ENCODE peak calls at places on chromosomes 13 and 19, in six cellular contexts. E is tibial nerve, W is ELF-1, U is choroid plexus epithelial cell, J is Right ventricle myocardium superior, N is foreskin fibroblast. H is an unnamed sample.

GRCh38 chr19:4908311-4908710 is 990 bp upstream of the UHRF1 start:
- DNase-seq in E (no peak), W (peak), U (no peak), J (no peak), N (no peak), H (no peak)

GRCh38 chr19:48926909-48927308 is 6.6 kb upstream of the DHDH start:
- DNase-seq in E (peak), W (no peak), U (peak), J (no peak), N (peak), H (no peak)

GRCh38 chr13:50393641-50394040 is 378.4 kb downstream of the KCNRG start:
- DNase-seq in E (no peak), W (peak), U (peak), J (no peak), N (peak), H (no peak)

GRCh38 chr19:1672038-1672768 is 19.8 kb upstream of the TCF3 start:
- DNase-seq in E (no peak), W (peak), U (peak), J (peak), N (peak), H (peak)

GRCh38 chr13:93398167-93398566 is 171.6 kb downstream of the GPC6 start:
- DNase-seq in E (no peak), W (no peak), U (peak), J (no peak), N (peak), H (no peak)

GRCh38 chr19:52981329-52981728 is 18.6 kb upstream of the ZNF816 start:
- DNase-seq in E (no peak), W (no peak), U (no peak), J (no peak), N (no peak), H (no peak)

GRCh38 chr13:97004096-97004876 is 10.0 kb upstream of the OXGR1 start:
- DNase-seq in E (no peak), W (peak), U (peak), J (no peak), N (peak), H (no peak)

GRCh38 chr19:49786432-49786831 is 19.6 kb downstream of the AP2A1 start:
- DNase-seq in E (no peak), W (peak), U (no peak), J (no peak), N (peak), H (no peak)

GRCh38 chr19:57242821-57243220 is 2.4 kb downstream of the ZNF805 start:
- DNase-seq in E (no peak), W (no peak), U (no peak), J (no peak), N (no peak), H (no peak)

GRCh38 chr19:9914315-9915207 is 21.8 kb downstream of the OLFM2 start:
- DNase-seq in E (peak), W (peak), U (peak), J (peak), N (peak), H (peak)

GRCh38 chr19:41335467-41335866 is 18.3 kb downstream of the TGFB1 start:
- DNase-seq in E (no peak), W (no peak), U (no peak), J (no peak), N (no peak), H (no peak)

GRCh38 chr13:110726726-110727125 is 13.2 kb downstream of the ING1 start:
- DNase-seq in E (no peak), W (no peak), U (no peak), J (no peak), N (no peak), H (peak)

GRCh38 chr19:12884926-12885748 is 1.9 kb downstream of the KLF1 start:
- DNase-seq in E (no peak), W (peak), U (peak), J (peak), N (no peak), H (peak)

GRCh38 chr19:38317104-38317612 is 1.4 kb upstream of the YIF1B start:
- DNase-seq in E (no peak), W (no peak), U (no peak), J (no peak), N (no peak), H (no peak)

GRCh38 chr13:32409561-32410440 is 18.1 kb downstream of the N4BP2L1 start:
- DNase-seq in E (peak), W (peak), U (peak), J (peak), N (peak), H (no peak)

GRCh38 chr13:93559718-93560117 is 333.1 kb downstream of the GPC6 start:
- DNase-seq in E (no peak), W (no peak), U (peak), J (no peak), N (peak), H (no peak)

GRCh38 chr13:26590951-26591350 is 33.5 kb downstream of the WASF3 start:
- DNase-seq in E (no peak), W (no peak), U (no peak), J (no peak), N (no peak), H (no peak)

GRCh38 chr19:17419154-17419490 is 725 bp upstream of the MVB12A start:
- DNase-seq in E (no peak), W (no peak), U (no peak), J (no peak), N (no peak), H (no peak)

GRCh38 chr19:46678110-46678732 is 17.2 kb upstream of the DACT3 start:
- DNase-seq in E (no peak), W (peak), U (no peak), J (no peak), N (no peak), H (no peak)

GRCh38 chr13:114064516-114065140 is 67.8 kb downstream of the RASA3 start:
- DNase-seq in E (no peak), W (peak), U (peak), J (peak), N (peak), H (no peak)

GRCh38 chr13:53784331-53784730 is 755.7 kb downstream of the OLFM4 start:
- DNase-seq in E (no peak), W (no peak), U (no peak), J (no peak), N (no peak), H (no peak)

GRCh38 chr13:105170438-105170837 is 1365.0 kb downstream of the EFNB2 start:
- DNase-seq in E (no peak), W (no peak), U (no peak), J (no peak), N (no peak), H (no peak)

GRCh38 chr13:41668130-41668757 is 210.9 kb downstream of the RGCC start:
- DNase-seq in E (peak), W (peak), U (peak), J (no peak), N (peak), H (peak)

GRCh38 chr13:46122304-46122703 is 17.5 kb upstream of the CPB2 start:
- DNase-seq in E (no peak), W (no peak), U (no peak), J (no peak), N (no peak), H (no peak)

GRCh38 chr13:113298001-113298945 is 1.2 kb downstream of the LAMP1 start:
- DNase-seq in E (no peak), W (no peak), U (peak), J (no peak), N (no peak), H (no peak)

GRCh38 chr13:40665754-40666057 is 735 bp downstream of the FOXO1 start:
- DNase-seq in E (no peak), W (no peak), U (peak), J (no peak), N (no peak), H (peak)

GRCh38 chr19:16026756-16027155 is 49.5 kb upstream of the TPM4 start:
- DNase-seq in E (no peak), W (no peak), U (no peak), J (no peak), N (no peak), H (no peak)

GRCh38 chr19:41843371-41843770 is 1.1 kb downstream of the LYPD4 start:
- DNase-seq in E (no peak), W (no peak), U (no peak), J (no peak), N (no peak), H (no peak)

GRCh38 chr13:33025220-33025744 is 9.1 kb downstream of the KL start:
- DNase-seq in E (no peak), W (no peak), U (no peak), J (no peak), N (no peak), H (no peak)

GRCh38 chr19:3314962-3315675 is 51.3 kb upstream of the NFIC start:
- DNase-seq in E (no peak), W (no peak), U (no peak), J (peak), N (no peak), H (no peak)

GRCh38 chr13:75635621-75636338 is at the start of gene LMO7:
- DNase-seq in E (peak), W (peak), U (peak), J (peak), N (peak), H (peak)

GRCh38 chr19:34188388-34188787 is 16.1 kb downstream of the LSM14A start:
- DNase-seq in E (no peak), W (no peak), U (no peak), J (no peak), N (peak), H (no peak)

GRCh38 chr13:51175639-51176038 is 46.6 kb upstream of the FAM124A start:
- DNase-seq in E (no peak), W (no peak), U (no peak), J (no peak), N (no peak), H (no peak)

GRCh38 chr19:1853295-1854031 is 5.2 kb upstream of the REXO1 start:
- DNase-seq in E (peak), W (peak), U (peak), J (peak), N (peak), H (peak)